ENCODE peak calls at places on chromosome 16, in eight cellular contexts. Q, X, E, V, A, C, U and M are unnamed samples.

GRCh38 chr16:70481929-70482536 is 27.6 kb downstream of the FCSK start:
- DNase-seq in Q (no peak), X (no peak), E (no peak), V (no peak), A (no peak), C (no peak), U (no peak), M (no peak)

GRCh38 chr16:86922311-86922710 is 344.0 kb downstream of the FOXL1 start:
- DNase-seq in Q (no peak), X (no peak), E (no peak), V (no peak), A (no peak), C (no peak), U (no peak), M (no peak)

GRCh38 chr16:87132361-87133014 is 184.7 kb downstream of the C16orf95 start:
- DNase-seq in Q (no peak), X (no peak), E (no peak), V (no peak), A (no peak), C (peak), U (peak), M (no peak)

GRCh38 chr16:18983565-18984424 is at the start of gene TMC7:
- DNase-seq in Q (peak), X (peak), E (peak), V (peak), A (peak), C (peak), U (peak), M (peak)

GRCh38 chr16:6105115-6105514 is 1007.5 kb upstream of the EEF2KMT start:
- DNase-seq in Q (no peak), X (no peak), E (no peak), V (no peak), A (no peak), C (no peak), U (no peak), M (no peak)

GRCh38 chr16:57977418-57978069 is 6.6 kb upstream of the CNGB1 start:
- DNase-seq in Q (no peak), X (no peak), E (no peak), V (peak), A (no peak), C (no peak), U (no peak), M (no peak)

GRCh38 chr16:73565263-73565662 is 517.3 kb upstream of the ZFHX3 start:
- DNase-seq in Q (no peak), X (no peak), E (no peak), V (no peak), A (no peak), C (no peak), U (no peak), M (no peak)

GRCh38 chr16:28188085-28188916 is 23.5 kb downstream of the XPO6 start:
- DNase-seq in Q (no peak), X (no peak), E (no peak), V (no peak), A (no peak), C (no peak), U (no peak), M (no peak)

GRCh38 chr16:17346441-17346773 is 124.4 kb downstream of the XYLT1 start:
- DNase-seq in Q (no peak), X (no peak), E (no peak), V (no peak), A (no peak), C (no peak), U (no peak), M (no peak)

GRCh38 chr16:71282943-71283342 is 6.3 kb downstream of the CMTR2 start:
- DNase-seq in Q (no peak), X (no peak), E (no peak), V (no peak), A (peak), C (no peak), U (no peak), M (no peak)

DNA sequence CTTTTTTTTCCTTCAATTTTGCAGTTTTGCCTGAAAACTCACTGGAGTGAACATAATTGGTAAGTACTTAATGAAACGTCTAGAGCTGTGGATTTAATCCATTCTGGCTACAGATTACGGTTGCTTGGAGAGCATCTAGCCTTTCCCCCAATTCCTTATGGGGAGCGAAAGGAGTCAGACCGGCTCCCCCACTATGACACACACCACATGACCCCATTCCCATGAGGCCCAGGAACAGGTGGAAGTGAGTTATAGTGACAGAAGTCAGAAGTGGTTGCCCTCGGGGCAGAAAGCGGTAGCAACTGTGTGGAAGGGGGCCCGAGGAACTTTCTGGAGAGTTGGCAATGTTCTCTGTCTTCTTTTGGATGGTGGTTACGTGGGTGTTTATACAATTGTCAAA is 41.1 kb downstream of the EMP2 start:
- DNase-seq in Q (no peak), X (no peak), E (peak), V (no peak), A (no peak), C (no peak), U (no peak), M (no peak)
- TF ChIP-seq POLR2A in Q (no peak), X (no peak), E (no peak), V (no peak), A (no peak), C (no peak), U (no peak), M (no peak)

DNA sequence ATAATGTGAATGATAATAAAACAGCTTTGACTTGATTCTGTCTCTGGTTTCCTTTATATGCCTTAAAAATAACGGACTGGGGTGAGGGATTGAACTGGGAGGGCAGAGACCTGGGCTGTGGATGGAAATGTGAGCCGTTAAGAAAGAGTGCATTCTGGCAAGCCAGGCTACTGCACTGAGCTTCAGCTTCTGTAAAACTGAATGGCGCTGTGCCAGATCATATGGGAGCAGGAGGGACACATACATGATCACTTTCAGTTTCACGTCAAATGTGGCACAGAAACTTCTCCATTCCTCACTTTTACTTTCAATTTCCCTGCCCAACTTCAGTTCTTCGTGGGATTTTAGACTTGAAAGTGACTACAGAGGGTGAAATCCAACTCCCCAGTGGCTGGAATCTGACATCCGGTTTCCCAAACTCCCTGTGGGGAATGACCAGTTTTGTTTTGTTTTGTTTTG is 1.1 kb downstream of the MT2A start:
- DNase-seq in Q (no peak), X (peak), E (peak), V (peak), A (peak), C (peak), U (peak), M (peak)
- TF ChIP-seq POLR2A in Q (no peak), X (peak), E (peak), V (no peak), A (peak), C (no peak), U (peak), M (no peak)

GRCh38 chr16:66278111-66278531 is 88.4 kb upstream of the CDH5 start:
- DNase-seq in Q (no peak), X (peak), E (no peak), V (no peak), A (no peak), C (no peak), U (no peak), M (no peak)
- TF ChIP-seq POLR2A in Q (no peak), X (no peak), E (no peak), V (no peak), A (no peak), C (no peak), U (no peak), M (no peak)

GRCh38 chr16:3268294-3268693 is 11.9 kb upstream of the MEFV start:
- DNase-seq in Q (no peak), X (no peak), E (no peak), V (no peak), A (no peak), C (no peak), U (peak), M (no peak)

GRCh38 chr16:3262517-3262916 is 6.1 kb upstream of the MEFV start:
- DNase-seq in Q (no peak), X (no peak), E (no peak), V (no peak), A (no peak), C (no peak), U (no peak), M (no peak)

GRCh38 chr16:3266873-3267537 is 10.6 kb upstream of the MEFV start:
- DNase-seq in Q (no peak), X (peak), E (no peak), V (no peak), A (peak), C (no peak), U (peak), M (no peak)

GRCh38 chr16:3259829-3260228 is 3.4 kb upstream of the MEFV start:
- DNase-seq in Q (no peak), X (no peak), E (no peak), V (no peak), A (no peak), C (no peak), U (no peak), M (no peak)

DNA sequence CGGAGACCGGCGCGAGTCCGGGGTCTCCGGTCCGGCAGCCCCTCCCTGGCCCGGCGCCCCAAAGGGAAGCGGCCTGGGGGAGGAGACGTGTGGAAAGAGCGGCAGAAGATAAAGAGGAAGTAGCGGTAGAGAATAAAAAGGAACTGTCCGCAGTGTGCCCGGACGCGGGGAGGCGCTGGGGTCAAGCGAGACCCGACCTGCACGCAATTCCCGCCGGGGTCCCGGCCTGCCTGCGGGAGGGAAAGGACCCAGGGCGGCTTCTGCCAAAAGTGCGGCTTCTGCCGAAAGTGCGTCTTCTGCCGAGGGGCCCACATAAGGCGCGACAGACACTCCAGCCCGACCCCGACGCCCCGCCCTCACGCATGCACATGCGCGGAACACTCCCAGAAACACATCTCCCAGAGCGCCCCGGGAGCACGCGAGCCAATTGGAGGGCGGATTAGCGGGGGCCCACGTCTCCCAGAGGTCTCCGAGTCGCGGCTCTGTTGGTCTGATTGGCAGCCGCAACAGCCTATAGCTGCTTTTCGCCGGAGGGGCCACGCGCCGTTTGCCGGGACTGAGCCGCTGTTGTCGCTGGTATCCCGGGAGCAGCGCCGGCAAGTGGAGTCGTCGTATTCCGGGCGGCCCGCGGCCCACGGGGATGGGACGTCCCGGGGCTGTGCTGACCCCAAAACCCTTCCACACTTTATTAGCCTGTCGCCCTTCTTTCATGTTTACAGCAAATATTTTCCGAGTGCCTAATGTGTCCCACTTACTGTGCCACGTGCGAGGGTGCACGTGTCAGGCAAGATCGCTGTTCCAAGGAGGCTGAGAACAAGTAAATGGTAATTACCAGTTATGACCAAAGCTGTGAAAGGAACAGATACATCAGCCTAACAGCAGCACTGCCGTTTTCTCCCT is 8.0 kb upstream of the MEFV start:
- DNase-seq in Q (peak), X (peak), E (peak), V (peak), A (peak), C (peak), U (peak), M (peak)
- TF ChIP-seq POLR2A in Q (peak), X (peak), E (peak), V (peak), A (peak), C (peak), U (no peak), M (peak)

GRCh38 chr16:505479-506245 is 21.9 kb upstream of the CAPN15 start:
- DNase-seq in Q (no peak), X (no peak), E (no peak), V (no peak), A (no peak), C (no peak), U (no peak), M (no peak)
- TF ChIP-seq POLR2A in Q (no peak), X (no peak), E (no peak), V (no peak), A (no peak), C (no peak), U (no peak), M (no peak)

DNA sequence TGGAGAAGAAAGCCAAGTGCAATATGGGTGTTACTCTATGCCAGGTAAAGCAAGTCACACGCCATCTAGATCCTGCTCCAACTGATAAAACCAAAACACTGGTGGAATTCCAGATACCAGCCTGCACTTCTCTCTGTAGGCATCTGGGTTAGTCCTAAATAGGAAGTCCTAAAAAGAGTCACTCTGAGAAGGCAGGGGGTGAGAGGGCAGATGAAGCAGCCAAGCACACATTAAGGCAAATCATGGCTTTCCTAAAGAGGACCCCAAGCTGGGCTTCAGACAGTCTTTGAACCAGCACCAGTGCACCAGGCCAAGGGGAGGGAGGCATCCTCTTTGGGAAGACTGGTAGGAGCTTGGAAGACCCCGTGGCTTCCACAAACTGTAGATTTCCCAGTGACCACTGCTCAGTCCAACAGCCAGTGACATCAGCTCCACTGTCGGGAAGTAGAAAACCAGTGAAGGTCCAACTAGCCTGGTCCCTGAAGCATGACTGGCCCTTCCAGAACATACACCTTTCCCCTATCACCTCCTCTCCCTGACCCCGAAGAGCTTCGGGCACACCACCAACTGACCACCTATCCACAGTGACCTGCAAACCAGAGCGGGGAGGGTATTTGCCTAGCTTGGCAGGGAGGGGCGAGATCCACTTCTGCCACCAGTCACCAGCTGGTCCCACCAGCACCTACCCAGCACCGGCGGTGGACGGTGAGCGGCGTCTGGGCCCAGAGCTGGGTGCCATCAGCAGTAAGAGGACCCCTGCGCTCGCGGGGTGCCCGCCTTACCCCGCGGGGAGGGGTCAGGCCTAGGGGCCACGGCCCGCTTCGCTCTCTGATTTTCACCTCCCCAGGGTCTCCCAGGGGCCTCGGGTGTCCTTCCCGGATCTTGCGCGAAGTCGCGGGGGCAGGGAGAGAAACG is 1.0 kb downstream of the LITAF start:
- DNase-seq in Q (no peak), X (peak), E (peak), V (no peak), A (no peak), C (no peak), U (no peak), M (no peak)
- TF ChIP-seq POLR2A in Q (no peak), X (peak), E (no peak), V (no peak), A (no peak), C (peak), U (no peak), M (no peak)

GRCh38 chr16:88640039-88640495 is 1.7 kb downstream of the IL17C start:
- DNase-seq in Q (no peak), X (no peak), E (no peak), V (no peak), A (no peak), C (no peak), U (no peak), M (no peak)

GRCh38 chr16:88642881-88643545 is 4.6 kb downstream of the IL17C start:
- DNase-seq in Q (no peak), X (no peak), E (no peak), V (no peak), A (no peak), C (no peak), U (no peak), M (no peak)

GRCh38 chr16:88638323-88639230 is at the start of gene IL17C:
- DNase-seq in Q (peak), X (peak), E (no peak), V (no peak), A (no peak), C (no peak), U (no peak), M (no peak)

GRCh38 chr16:88639231-88640038 is 1.1 kb downstream of the IL17C start:
- DNase-seq in Q (peak), X (peak), E (no peak), V (no peak), A (no peak), C (no peak), U (no peak), M (no peak)

DNA sequence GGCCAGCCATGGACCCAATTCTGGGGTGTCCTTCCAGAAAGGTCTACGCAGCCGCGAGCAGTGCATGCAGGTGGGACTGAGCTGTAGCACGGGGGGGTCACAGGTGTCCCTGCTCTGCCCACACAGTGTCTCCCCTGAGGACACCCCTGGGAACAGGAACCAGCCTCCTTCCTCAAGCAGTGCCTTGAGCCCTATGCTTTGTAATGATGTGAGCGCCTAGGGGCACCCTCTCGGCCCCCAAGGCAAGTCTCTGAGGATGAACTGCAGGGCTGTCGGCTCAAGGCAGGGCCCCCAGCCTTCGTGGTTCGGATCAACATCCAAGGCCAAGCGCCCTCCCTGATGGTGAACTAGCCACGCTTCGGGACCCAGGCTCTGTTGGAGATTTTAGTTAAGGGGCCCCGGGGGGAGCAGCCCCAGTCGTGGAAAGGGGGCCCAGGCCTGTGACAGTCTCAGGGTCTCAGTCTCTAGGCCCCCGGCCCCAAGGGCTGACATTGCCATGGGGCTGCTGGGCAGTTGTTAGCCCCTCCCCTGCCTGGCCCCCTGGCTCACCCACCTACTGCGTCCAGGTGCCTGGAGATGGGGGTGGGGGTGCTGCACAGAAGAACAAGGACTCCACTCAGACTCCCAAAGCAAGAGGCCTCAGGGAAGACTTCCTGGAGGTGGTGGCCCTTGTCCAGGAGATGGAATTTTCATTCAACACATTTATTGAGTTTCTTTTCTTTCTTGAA is 2.3 kb downstream of the IL17C start:
- DNase-seq in Q (no peak), X (no peak), E (no peak), V (no peak), A (no peak), C (no peak), U (no peak), M (no peak)
- TF ChIP-seq POLR2A in Q (no peak), X (no peak), E (no peak), V (no peak), A (no peak), C (no peak), U (no peak), M (no peak)

GRCh38 chr16:53031323-53031942 is 21.3 kb downstream of the CHD9NB start:
- DNase-seq in Q (no peak), X (no peak), E (no peak), V (no peak), A (no peak), C (no peak), U (no peak), M (no peak)
- TF ChIP-seq POLR2A in Q (no peak), X (no peak), E (no peak), V (no peak), A (no peak), C (no peak), U (no peak), M (no peak)

GRCh38 chr16:30395155-30395991 is at the start of gene ZNF48:
- DNase-seq in Q (peak), X (peak), E (peak), V (peak), A (peak), C (peak), U (peak), M (peak)
- TF ChIP-seq POLR2A in Q (peak), X (peak), E (no peak), V (no peak), A (peak), C (no peak), U (no peak), M (no peak)